ENCODE peak calls at places on chromosomes 7 and 10, in five cellular contexts. O is Peyer's patch, W is T1000, D is A549, G is choroid plexus epithelial cell. F is an unnamed sample.

GRCh38 chr10:4775808-4776207 is 50.2 kb upstream of the AKR1E2 start:
- DNase-seq in W (no peak), G (peak; percentile 47), O (no peak), D (peak; percentile 12), F (no peak)

GRCh38 chr10:521844-522243 is 167.6 kb downstream of the DIP2C start:
- DNase-seq in D (no peak), W (no peak), G (no peak), O (no peak), F (peak; percentile 51)

GRCh38 chr10:32141018-32141807 is 85.0 kb upstream of the KIF5B start:
- DNase-seq in O (peak; percentile 43), G (no peak), W (no peak), D (no peak), F (no peak)

GRCh38 chr7:29109815-29110385 is 36.4 kb downstream of the CPVL start:
- DNase-seq in G (no peak), D (no peak), O (no peak), W (no peak), F (no peak)

GRCh38 chr10:57694956-57695605 is 572.6 kb downstream of the IPMK start:
- DNase-seq in G (peak; percentile 44), W (no peak), O (no peak), D (no peak), F (no peak)

GRCh38 chr7:121298831-121299239 is 30.0 kb upstream of the WNT16 start:
- DNase-seq in D (no peak), G (no peak), O (no peak), W (no peak), F (no peak)

GRCh38 chr10:1154531-1154930 is 98.3 kb downstream of the WDR37 start:
- DNase-seq in G (no peak), W (no peak), O (peak; percentile 29), D (no peak), F (no peak)

GRCh38 chr10:106513328-106513727 is 651.2 kb downstream of the SORCS1 start:
- DNase-seq in G (peak; percentile 39), D (no peak), O (no peak), W (no peak), F (no peak)

F was measured in sciatic nerve.